ENCODE peak calls at places on chromosomes 1 and 21, in five cellular contexts. Z, B, D, I and V are unnamed samples.
A peak's percentile ranks its signal among the peaks of the same experiment; 100 is the strongest.

GRCh38 chr1:231969078-231969477 is 342.5 kb downstream of the DISC1 start:
- DNase-seq in Z (no peak), B (no peak), D (no peak), I (no peak), V (no peak)

GRCh38 chr1:98053471-98054366 is 132.9 kb upstream of the DPYD start:
- DNase-seq in Z (peak; percentile 23), B (peak; percentile 94), D (peak; percentile 76), I (peak; percentile 54), V (peak; percentile 72)

GRCh38 chr1:156858555-156858956 is 361 bp downstream of the INSRR start:
- DNase-seq in Z (no peak), B (no peak), D (no peak), I (no peak), V (no peak)

GRCh38 chr1:205147191-205147590 is 25.4 kb upstream of the RBBP5 start:
- DNase-seq in Z (no peak), B (no peak), D (no peak), I (no peak), V (no peak)

GRCh38 chr1:224710196-224710595 is 94.1 kb downstream of the CNIH3 start:
- DNase-seq in Z (no peak), B (no peak), D (no peak), I (no peak), V (no peak)

GRCh38 chr21:26966360-26966977 is 419 bp downstream of the ADAMTS5 start:
- DNase-seq in Z (no peak), B (peak; percentile 65), D (peak; percentile 52), I (no peak), V (peak; percentile 32)

GRCh38 chr1:100860397-100860991 is 34.1 kb downstream of the EXTL2 start:
- DNase-seq in Z (no peak), B (no peak), D (peak; percentile 47), I (no peak), V (no peak)

GRCh38 chr1:202107801-202108731 is 14.7 kb upstream of the GPR37L1 start:
- DNase-seq in Z (no peak), B (no peak), D (no peak), I (no peak), V (no peak)

GRCh38 chr1:68321084-68321685 is 88.9 kb upstream of the WLS start:
- DNase-seq in Z (peak; percentile 41), B (peak; percentile 87), D (peak; percentile 80), I (no peak), V (peak; percentile 44)

GRCh38 chr1:226655251-226656163 is 83.6 kb downstream of the ITPKB start:
- DNase-seq in Z (no peak), B (peak; percentile 67), D (no peak), I (no peak), V (peak; percentile 54)

GRCh38 chr1:59678809-59679228 is 135.9 kb upstream of the HOOK1 start:
- DNase-seq in Z (no peak), B (no peak), D (peak; percentile 47), I (no peak), V (no peak)

GRCh38 chr1:97832490-97832889 is 88.3 kb downstream of the DPYD start:
- DNase-seq in Z (no peak), B (no peak), D (no peak), I (no peak), V (peak; percentile 52)

GRCh38 chr1:42999308-42999707 is 40.6 kb upstream of the SLC2A1 start:
- DNase-seq in Z (no peak), B (no peak), D (no peak), I (no peak), V (no peak)

GRCh38 chr21:31560479-31560878 is 99.0 kb upstream of the SOD1 start:
- DNase-seq in Z (no peak), B (no peak), D (no peak), I (no peak), V (no peak)

GRCh38 chr1:205619376-205619775 is 12.4 kb downstream of the ELK4 start:
- DNase-seq in Z (no peak), B (no peak), D (no peak), I (no peak), V (no peak)

GRCh38 chr1:60126733-60127132 is 53.2 kb upstream of the C1orf87 start:
- DNase-seq in Z (no peak), B (no peak), D (no peak), I (no peak), V (no peak)

GRCh38 chr1:154478013-154478412 is 24.0 kb upstream of the TDRD10 start:
- DNase-seq in Z (no peak), B (no peak), D (no peak), I (no peak), V (no peak)

GRCh38 chr1:7454052-7454815 is 316.9 kb upstream of the VAMP3 start:
- DNase-seq in Z (no peak), B (peak; percentile 79), D (peak; percentile 39), I (no peak), V (no peak)

GRCh38 chr1:208683141-208683540 is 439.0 kb upstream of the PLXNA2 start:
- DNase-seq in Z (no peak), B (no peak), D (no peak), I (no peak), V (no peak)

GRCh38 chr1:97366986-97367385 is 553.8 kb downstream of the DPYD start:
- DNase-seq in Z (no peak), B (no peak), D (no peak), I (no peak), V (no peak)

GRCh38 chr1:187838335-187839293 is 1009.9 kb downstream of the PLA2G4A start:
- DNase-seq in Z (no peak), B (no peak), D (no peak), I (no peak), V (no peak)

GRCh38 chr1:236802264-236802663 is 7.2 kb downstream of the MTR start:
- DNase-seq in Z (no peak), B (no peak), D (no peak), I (no peak), V (no peak)

GRCh38 chr1:2212542-2213491 is 15.3 kb upstream of the SKI start:
- DNase-seq in Z (peak; percentile 42), B (peak; percentile 95), D (peak; percentile 86), I (peak; percentile 53), V (peak; percentile 93)

GRCh38 chr1:193479187-193479586 is 292.8 kb upstream of the B3GALT2 start:
- DNase-seq in Z (no peak), B (no peak), D (no peak), I (peak; percentile 93), V (no peak)

GRCh38 chr1:210696709-210697108 is 368.0 kb downstream of the HHAT start:
- DNase-seq in Z (no peak), B (no peak), D (no peak), I (no peak), V (no peak)

GRCh38 chr1:119081267-119081666 is 59.2 kb downstream of the WARS2 start:
- DNase-seq in Z (no peak), B (no peak), D (no peak), I (no peak), V (no peak)

GRCh38 chr1:87880747-87881133 is 552.1 kb downstream of the LMO4 start:
- DNase-seq in Z (no peak), B (no peak), D (no peak), I (no peak), V (no peak)

GRCh38 chr1:236207121-236207520 is 64.8 kb downstream of the GPR137B start:
- DNase-seq in Z (no peak), B (no peak), D (peak; percentile 17), I (no peak), V (no peak)

GRCh38 chr1:172727275-172727674 is 68.4 kb downstream of the FASLG start:
- DNase-seq in Z (no peak), B (no peak), D (no peak), I (no peak), V (no peak)

GRCh38 chr1:44544960-44545359 is 129.3 kb downstream of the TMEM53 start:
- DNase-seq in Z (no peak), B (no peak), D (no peak), I (no peak), V (no peak)

GRCh38 chr21:33836408-33836807 is 79.2 kb downstream of the ATP5PO start:
- DNase-seq in Z (no peak), B (no peak), D (no peak), I (no peak), V (no peak)

GRCh38 chr1:177208920-177209319 is 38.2 kb downstream of the BRINP2 start:
- DNase-seq in Z (no peak), B (no peak), D (no peak), I (no peak), V (no peak)

GRCh38 chr1:206663832-206664652 is 20.7 kb upstream of the MAPKAPK2 start:
- DNase-seq in Z (peak; percentile 74), B (no peak), D (peak; percentile 95), I (peak; percentile 72), V (peak; percentile 79)